ENCODE peak calls at places on chromosomes 5 and 9, in four cellular contexts. One of them, this sample, is unnamed.

GRCh38 chr5:57246426-57246825 is 72.6 kb downstream of the GPBP1 start:
- DNase-seq in GM20000: no peak
- DNase-seq in HepG2: no peak
- DNase-seq in fibroblast of pulmonary artery: no peak
- DNase-seq in this sample: no peak

GRCh38 chr5:141512390-141513020 is 23.6 kb downstream of the PCDHGC5 start:
- DNase-seq in GM20000: peak; percentile 78
- DNase-seq in HepG2: peak; percentile 45
- DNase-seq in fibroblast of pulmonary artery: peak; percentile 63
- DNase-seq in this sample: peak; percentile 77

GRCh38 chr9:113480612-113481011 is 17.1 kb downstream of the RGS3 start:
- DNase-seq in GM20000: no peak
- DNase-seq in HepG2: no peak
- DNase-seq in fibroblast of pulmonary artery: no peak
- DNase-seq in this sample: no peak

GRCh38 chr5:81545911-81546310 is 152.0 kb upstream of the ACOT12 start:
- DNase-seq in GM20000: no peak
- DNase-seq in HepG2: no peak
- DNase-seq in fibroblast of pulmonary artery: no peak
- DNase-seq in this sample: no peak

GRCh38 chr9:114308361-114308950 is 14.4 kb upstream of the ORM1 start:
- DNase-seq in GM20000: no peak
- DNase-seq in HepG2: no peak
- DNase-seq in fibroblast of pulmonary artery: no peak
- DNase-seq in this sample: no peak

GRCh38 chr5:66653380-66653779 is 57.2 kb downstream of the MAST4 start:
- DNase-seq in GM20000: no peak
- DNase-seq in HepG2: no peak
- DNase-seq in fibroblast of pulmonary artery: peak; percentile 67
- DNase-seq in this sample: no peak

GRCh38 chr5:119271758-119272730 is 83.8 kb upstream of the TNFAIP8 start:
- DNase-seq in GM20000: no peak
- DNase-seq in HepG2: no peak
- DNase-seq in fibroblast of pulmonary artery: no peak
- DNase-seq in this sample: no peak

GRCh38 chr5:141672856-141673813 is 8.9 kb downstream of the ARAP3 start:
- DNase-seq in GM20000: no peak
- DNase-seq in HepG2: no peak
- DNase-seq in fibroblast of pulmonary artery: peak; percentile 53
- DNase-seq in this sample: no peak

GRCh38 chr9:130200038-130200979 is 28.1 kb downstream of the NCS1 start:
- DNase-seq in GM20000: no peak
- DNase-seq in HepG2: no peak
- DNase-seq in fibroblast of pulmonary artery: no peak
- DNase-seq in this sample: no peak

GRCh38 chr9:130894546-130894945 is 2.1 kb downstream of the QRFP start:
- DNase-seq in GM20000: no peak
- DNase-seq in HepG2: no peak
- DNase-seq in fibroblast of pulmonary artery: no peak
- DNase-seq in this sample: no peak

GRCh38 chr5:172931001-172931536 is 28.2 kb upstream of the RPL26L1 start:
- DNase-seq in GM20000: no peak
- DNase-seq in HepG2: no peak
- DNase-seq in fibroblast of pulmonary artery: peak; percentile 90
- DNase-seq in this sample: no peak

GRCh38 chr5:135944967-135945560 is 9.7 kb downstream of the LECT2 start:
- DNase-seq in GM20000: peak; percentile 39
- DNase-seq in HepG2: peak; percentile 86
- DNase-seq in fibroblast of pulmonary artery: peak; percentile 93
- DNase-seq in this sample: peak; percentile 33

GRCh38 chr5:150764530-150764929 is 5.7 kb upstream of the DCTN4 start:
- DNase-seq in GM20000: no peak
- DNase-seq in HepG2: no peak
- DNase-seq in fibroblast of pulmonary artery: no peak
- DNase-seq in this sample: no peak

GRCh38 chr9:5263568-5264218 is 32.5 kb downstream of the INSL4 start:
- DNase-seq in GM20000: peak; percentile 24
- DNase-seq in HepG2: peak; percentile 15
- DNase-seq in fibroblast of pulmonary artery: peak; percentile 25
- DNase-seq in this sample: no peak

DNA sequence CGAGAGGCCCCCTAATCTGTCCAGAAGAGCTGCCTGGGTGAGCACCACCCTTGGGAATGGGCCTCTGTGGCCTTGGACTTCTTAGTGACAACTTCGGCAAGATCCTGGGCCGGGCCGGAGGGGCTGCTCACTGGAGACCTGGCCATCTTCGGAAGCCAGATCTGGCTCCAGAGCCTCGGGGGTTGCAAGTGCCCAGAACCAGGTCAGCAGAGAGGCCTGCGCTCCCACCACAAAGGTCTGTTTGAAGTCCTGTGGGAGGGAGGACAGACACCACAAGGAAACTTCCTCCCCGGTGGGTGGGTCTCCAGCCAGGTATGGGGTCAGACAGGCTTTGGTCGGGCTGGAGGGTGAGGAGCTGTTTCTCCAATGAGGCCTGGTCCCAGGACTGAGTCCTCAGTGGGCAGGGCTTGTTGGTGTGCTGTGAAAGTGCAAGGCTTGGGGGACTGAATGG is 86.1 kb downstream of the DAB2IP start:
- DNase-seq in GM20000: no peak
- DNase-seq in HepG2: no peak
- DNase-seq in fibroblast of pulmonary artery: no peak
- DNase-seq in this sample: no peak
- TF ChIP-seq CTCF in GM20000: no peak
- TF ChIP-seq CTCF in HepG2: no peak
- TF ChIP-seq CTCF in fibroblast of pulmonary artery: no peak
- TF ChIP-seq CTCF in this sample: no peak

GRCh38 chr5:91271999-91272398 is 111.1 kb downstream of the ARRDC3 start:
- DNase-seq in GM20000: peak; percentile 33
- DNase-seq in HepG2: no peak
- DNase-seq in fibroblast of pulmonary artery: no peak
- DNase-seq in this sample: peak; percentile 87

GRCh38 chr5:91269198-91269597 is 113.9 kb downstream of the ARRDC3 start:
- DNase-seq in GM20000: no peak
- DNase-seq in HepG2: no peak
- DNase-seq in fibroblast of pulmonary artery: no peak
- DNase-seq in this sample: no peak

GRCh38 chr5:91277093-91277626 is 106.0 kb downstream of the ARRDC3 start:
- DNase-seq in GM20000: no peak
- DNase-seq in HepG2: no peak
- DNase-seq in fibroblast of pulmonary artery: no peak
- DNase-seq in this sample: no peak

GRCh38 chr5:91277840-91278239 is 105.3 kb downstream of the ARRDC3 start:
- DNase-seq in GM20000: no peak
- DNase-seq in HepG2: no peak
- DNase-seq in fibroblast of pulmonary artery: no peak
- DNase-seq in this sample: no peak

GRCh38 chr5:91272858-91273257 is 110.3 kb downstream of the ARRDC3 start:
- DNase-seq in GM20000: peak; percentile 70
- DNase-seq in HepG2: peak; percentile 9
- DNase-seq in fibroblast of pulmonary artery: no peak
- DNase-seq in this sample: peak; percentile 88
- TF ChIP-seq CTCF in GM20000: no peak
- TF ChIP-seq CTCF in HepG2: no peak
- TF ChIP-seq CTCF in fibroblast of pulmonary artery: no peak
- TF ChIP-seq CTCF in this sample: no peak

DNA sequence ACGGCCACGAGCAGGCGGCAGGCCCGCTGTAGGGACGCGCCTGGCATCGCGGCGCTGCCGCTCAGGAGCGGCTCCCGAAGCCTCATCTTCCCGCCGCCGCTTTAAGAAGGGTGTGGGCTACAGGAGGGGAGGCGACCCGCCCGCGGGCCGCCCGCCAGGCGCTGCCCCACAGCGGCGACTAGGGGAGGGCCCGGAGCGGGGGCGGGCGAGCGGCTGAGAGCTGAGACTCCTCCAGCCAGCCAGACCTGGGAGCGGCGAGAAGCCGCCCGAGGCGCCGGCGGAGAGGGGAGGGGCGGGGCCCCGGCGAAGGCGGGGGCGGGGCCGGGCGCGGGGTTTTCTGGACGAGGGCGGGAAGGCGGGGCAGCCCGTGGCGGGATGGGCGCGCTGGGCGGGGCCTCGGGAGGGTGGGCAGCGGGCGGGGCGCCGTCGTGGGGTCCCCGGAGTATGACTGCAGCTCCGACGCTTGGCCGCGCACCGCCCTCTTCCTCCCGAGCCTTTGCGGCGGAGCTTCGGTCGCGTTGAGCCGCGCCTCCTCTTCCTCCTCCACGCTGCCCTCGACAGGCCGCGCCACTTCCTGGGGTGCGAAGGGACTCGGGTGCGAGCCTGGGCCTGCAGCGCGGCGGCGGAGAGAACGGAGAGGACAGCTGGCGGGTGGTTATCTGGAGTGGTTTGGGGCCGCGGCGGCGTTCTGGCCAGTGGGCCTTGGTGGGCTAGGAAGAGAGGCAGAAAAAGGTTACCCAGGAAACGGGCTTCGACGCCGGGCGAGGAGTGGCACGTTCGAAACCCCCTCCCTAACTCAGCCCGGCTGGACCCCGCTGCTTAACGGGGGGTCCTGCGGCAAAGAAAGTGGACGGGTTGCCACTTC is at the start of gene B4GALT1:
- DNase-seq in GM20000: peak; percentile 98
- DNase-seq in HepG2: peak; percentile 64
- DNase-seq in fibroblast of pulmonary artery: peak; percentile 96
- DNase-seq in this sample: peak; percentile 84
- TF ChIP-seq CTCF in GM20000: no peak
- TF ChIP-seq CTCF in HepG2: peak; percentile 34
- TF ChIP-seq CTCF in fibroblast of pulmonary artery: no peak
- TF ChIP-seq CTCF in this sample: no peak

DNA sequence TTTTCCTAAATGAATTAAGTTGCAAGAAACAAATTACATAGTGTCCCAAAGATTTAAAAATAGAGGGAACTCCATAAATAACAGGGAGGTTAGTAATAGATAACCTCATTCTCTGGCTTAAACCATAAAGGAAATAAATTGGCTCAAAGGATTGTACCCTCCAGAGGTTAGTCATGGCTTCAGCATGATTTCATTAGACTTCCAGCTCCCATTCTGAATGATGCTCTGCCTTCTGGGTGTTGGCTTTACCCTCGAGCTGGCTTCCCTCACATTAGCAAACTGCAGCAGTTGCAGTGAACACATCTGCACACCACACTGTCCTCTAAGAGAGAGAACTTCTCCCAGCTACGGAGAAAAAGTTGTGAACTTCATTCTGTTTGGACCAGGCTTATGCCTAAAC is 70.4 kb downstream of the RGS7BP start:
- DNase-seq in GM20000: no peak
- DNase-seq in HepG2: no peak
- DNase-seq in fibroblast of pulmonary artery: no peak
- DNase-seq in this sample: no peak
- TF ChIP-seq CTCF in GM20000: no peak
- TF ChIP-seq CTCF in HepG2: no peak
- TF ChIP-seq CTCF in fibroblast of pulmonary artery: no peak
- TF ChIP-seq CTCF in this sample: no peak

This sample was measured in GM12864.